ENCODE peak calls at places on chromosomes 12 and 14, in four cellular contexts. One of them, this sample, is unnamed.

GRCh38 chr14:24339284-24340151 is at the start of gene RIPK3:
- DNase-seq in H1: peak; percentile 77
- DNase-seq in GM12878: peak; percentile 36
- DNase-seq in HepG2: no peak
- DNase-seq in this sample: no peak

GRCh38 chr12:80531646-80532045 is 87.6 kb downstream of the PTPRQ start:
- DNase-seq in H1: no peak
- DNase-seq in GM12878: no peak
- DNase-seq in HepG2: no peak
- DNase-seq in this sample: no peak

GRCh38 chr12:111254106-111254505 is 114.8 kb downstream of the PHETA1 start:
- DNase-seq in H1: no peak
- DNase-seq in GM12878: no peak
- DNase-seq in HepG2: no peak
- DNase-seq in this sample: no peak

GRCh38 chr14:101070540-101071492 is 167.3 kb upstream of the RTL1 start:
- DNase-seq in H1: peak; percentile 38
- DNase-seq in GM12878: no peak
- DNase-seq in HepG2: no peak
- DNase-seq in this sample: peak; percentile 27

GRCh38 chr14:61752626-61753025 is 9.6 kb upstream of the SNAPC1 start:
- DNase-seq in H1: no peak
- DNase-seq in GM12878: peak; percentile 60
- DNase-seq in HepG2: no peak
- DNase-seq in this sample: no peak

GRCh38 chr14:100438678-100439592 is 115.8 kb downstream of the SLC25A47 start:
- DNase-seq in H1: no peak
- DNase-seq in GM12878: no peak
- DNase-seq in HepG2: peak; percentile 23
- DNase-seq in this sample: no peak

GRCh38 chr14:75168586-75169335 is 7.7 kb downstream of the TMED10 start:
- DNase-seq in H1: no peak
- DNase-seq in GM12878: no peak
- DNase-seq in HepG2: no peak
- DNase-seq in this sample: no peak

GRCh38 chr14:103628684-103629502 is at the start of gene KLC1:
- DNase-seq in H1: peak; percentile 98
- DNase-seq in GM12878: no peak
- DNase-seq in HepG2: no peak
- DNase-seq in this sample: peak; percentile 97

GRCh38 chr14:32468955-32469354 is 139.9 kb downstream of the AKAP6 start:
- DNase-seq in H1: no peak
- DNase-seq in GM12878: no peak
- DNase-seq in HepG2: peak; percentile 28
- DNase-seq in this sample: no peak

GRCh38 chr12:68094195-68094594 is 65.3 kb downstream of the IFNG start:
- DNase-seq in H1: no peak
- DNase-seq in GM12878: no peak
- DNase-seq in HepG2: no peak
- DNase-seq in this sample: no peak

GRCh38 chr12:51960488-51960887 is 9.0 kb downstream of the ACVR1B start:
- DNase-seq in H1: no peak
- DNase-seq in GM12878: no peak
- DNase-seq in HepG2: no peak
- DNase-seq in this sample: no peak

GRCh38 chr14:95305145-95305544 is 14.6 kb downstream of the CLMN start:
- DNase-seq in H1: no peak
- DNase-seq in GM12878: no peak
- DNase-seq in HepG2: no peak
- DNase-seq in this sample: no peak

GRCh38 chr12:4763549-4763948 is 43.3 kb downstream of the GALNT8 start:
- DNase-seq in H1: peak; percentile 88
- DNase-seq in GM12878: no peak
- DNase-seq in HepG2: peak; percentile 32
- DNase-seq in this sample: peak; percentile 38
- TF ChIP-seq TCF12 in H1: no peak
- TF ChIP-seq TCF12 in GM12878: no peak
- TF ChIP-seq TCF12 in HepG2: no peak
- TF ChIP-seq TCF12 in this sample: no peak

DNA sequence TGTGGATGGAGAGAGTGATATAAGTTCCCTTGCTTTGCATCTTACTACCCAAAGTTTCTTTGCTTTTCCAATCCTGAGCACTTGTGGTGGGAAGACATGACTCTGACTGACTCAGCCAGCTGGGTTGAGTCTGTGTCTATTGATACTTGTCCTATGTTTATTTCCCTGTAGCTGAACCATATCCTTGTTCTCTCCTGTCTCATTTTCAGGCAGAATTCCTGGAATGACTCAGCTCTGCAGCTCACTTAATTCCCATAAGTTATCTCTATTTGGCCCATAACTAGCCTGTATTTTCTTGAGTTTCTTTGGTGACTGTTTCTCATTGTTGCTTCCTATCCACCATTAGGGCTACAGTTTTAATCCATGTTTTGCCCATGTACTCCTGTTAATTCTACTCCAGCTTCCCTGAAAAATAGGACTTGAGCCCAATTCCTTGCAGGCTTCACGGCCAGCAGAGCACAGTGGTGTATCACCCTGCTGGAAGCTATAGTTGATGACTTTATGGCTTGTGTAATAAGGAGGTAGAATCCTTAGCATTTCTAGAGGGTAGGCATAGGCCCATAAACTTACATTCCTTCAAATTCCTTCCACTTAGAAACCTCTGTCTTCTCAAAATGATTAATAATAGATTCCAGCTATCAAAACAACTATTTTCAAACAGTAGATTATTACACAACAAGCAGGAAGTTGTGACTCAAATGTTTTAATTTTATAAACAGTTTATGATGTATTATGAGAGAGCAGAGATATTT is 183.1 kb downstream of the TMTC3 start:
- DNase-seq in H1: no peak
- DNase-seq in GM12878: no peak
- DNase-seq in HepG2: no peak
- DNase-seq in this sample: no peak
- TF ChIP-seq USF2 in H1: no peak
- TF ChIP-seq USF2 in GM12878: no peak
- TF ChIP-seq USF2 in HepG2: no peak
- TF ChIP-seq USF2 in this sample: no peak

GRCh38 chr12:13631873-13632272 is 349.5 kb downstream of the GRIN2B start:
- DNase-seq in H1: no peak
- DNase-seq in GM12878: peak; percentile 65
- DNase-seq in HepG2: no peak
- DNase-seq in this sample: no peak
- TF ChIP-seq TCF12 in H1: no peak
- TF ChIP-seq TCF12 in GM12878: no peak
- TF ChIP-seq TCF12 in HepG2: no peak
- TF ChIP-seq TCF12 in this sample: no peak

GRCh38 chr12:11039171-11039570 is 8.0 kb upstream of the TAS2R31 start:
- DNase-seq in H1: no peak
- DNase-seq in GM12878: no peak
- DNase-seq in HepG2: no peak
- DNase-seq in this sample: no peak
- TF ChIP-seq USF2 in H1: no peak
- TF ChIP-seq USF2 in GM12878: no peak
- TF ChIP-seq USF2 in HepG2: no peak
- TF ChIP-seq USF2 in this sample: no peak

GRCh38 chr14:92916201-92916600 is 6.7 kb upstream of the CHGA start:
- DNase-seq in H1: no peak
- DNase-seq in GM12878: no peak
- DNase-seq in HepG2: no peak
- DNase-seq in this sample: no peak

GRCh38 chr14:92914087-92914656 is 8.8 kb upstream of the CHGA start:
- DNase-seq in H1: peak; percentile 85
- DNase-seq in GM12878: no peak
- DNase-seq in HepG2: peak; percentile 40
- DNase-seq in this sample: no peak

GRCh38 chr14:92920001-92920400 is 2.9 kb upstream of the CHGA start:
- DNase-seq in H1: no peak
- DNase-seq in GM12878: no peak
- DNase-seq in HepG2: no peak
- DNase-seq in this sample: no peak

GRCh38 chr14:92917956-92918355 is 5.0 kb upstream of the CHGA start:
- DNase-seq in H1: no peak
- DNase-seq in GM12878: no peak
- DNase-seq in HepG2: no peak
- DNase-seq in this sample: no peak

DNA sequence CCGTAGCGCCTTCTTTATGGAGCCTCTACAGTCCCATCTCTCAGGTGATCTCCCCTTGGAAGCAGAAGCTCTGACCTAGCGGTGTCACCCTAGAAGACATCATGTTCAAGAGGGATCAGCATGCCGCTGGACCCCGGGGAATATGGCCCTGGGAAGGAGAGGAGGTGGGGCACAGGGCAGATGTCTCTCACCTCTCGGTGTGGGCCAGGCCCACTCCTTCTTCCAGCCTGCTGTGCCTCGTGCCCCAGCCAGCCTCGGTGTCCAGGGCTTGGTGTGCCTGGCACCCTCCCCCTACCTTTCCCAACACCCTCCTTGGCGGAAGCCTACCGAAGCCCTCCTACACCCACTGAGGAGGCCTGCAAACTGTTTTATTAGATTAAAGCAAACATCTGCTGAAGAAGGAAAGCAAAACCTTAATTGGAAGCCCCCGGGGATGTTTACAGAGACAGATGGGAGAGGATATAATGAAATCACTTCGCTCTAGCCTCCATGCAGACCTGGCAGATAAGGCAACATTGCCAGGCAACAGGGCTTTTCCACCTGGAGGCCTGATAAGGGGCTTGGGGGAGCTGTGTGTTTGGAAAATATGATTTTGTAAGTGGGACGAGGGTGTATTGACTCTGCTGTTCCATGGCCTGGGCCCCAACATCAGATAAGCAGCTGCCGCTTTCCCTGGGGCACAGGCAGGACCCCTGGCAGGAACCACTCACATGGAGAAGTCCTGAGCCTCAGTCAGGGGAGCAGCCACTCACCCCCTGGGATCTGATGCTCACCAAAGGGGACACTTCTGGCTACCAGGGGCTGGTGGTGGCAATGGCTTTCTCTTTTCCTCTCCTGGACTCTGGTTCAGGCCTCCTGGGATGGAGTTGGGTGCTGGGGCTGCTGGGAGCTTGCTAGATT is 5.7 kb upstream of the CHGA start:
- DNase-seq in H1: no peak
- DNase-seq in GM12878: no peak
- DNase-seq in HepG2: no peak
- DNase-seq in this sample: peak; percentile 91
- TF ChIP-seq TCF12 in H1: no peak
- TF ChIP-seq TCF12 in GM12878: no peak
- TF ChIP-seq TCF12 in HepG2: no peak
- TF ChIP-seq TCF12 in this sample: peak; percentile 76